ENCODE peak calls at places on chromosomes 6 and 20, in four cellular contexts. E is heart left ventricle, S is ascending aorta, G is OCI-LY7. W is an unnamed sample. For H3K36me3, the result is how much of the 10 kb centered on the place peaks cover.

GRCh38 chr6:350371-350770 is 41.2 kb upstream of the IRF4 start:
- DNase-seq in E (no peak), S (no peak), G (no peak), W (no peak)

GRCh38 chr6:105902401-105903031 is 183.6 kb upstream of the PRDM1 start:
- DNase-seq in E (no peak), S (no peak), G (peak), W (no peak)

GRCh38 chr6:80196914-80197313 is 90.4 kb downstream of the BCKDHB start:
- DNase-seq in E (no peak), S (no peak), G (no peak), W (no peak)

GRCh38 chr20:5973172-5973571 is 22.7 kb downstream of the MCM8 start:
- DNase-seq in E (no peak), S (no peak), G (no peak), W (no peak)

GRCh38 chr6:15500901-15501805 is 161.7 kb downstream of the DTNBP1 start:
- DNase-seq in E (no peak), S (no peak), G (no peak), W (no peak)

GRCh38 chr6:157632821-157633220 is 190.2 kb upstream of the SNX9 start:
- DNase-seq in E (no peak), S (no peak), G (no peak), W (no peak)

GRCh38 chr20:18712877-18713276 is 100.7 kb upstream of the SCP2D1 start:
- DNase-seq in E (no peak), S (no peak), G (no peak), W (no peak)

GRCh38 chr6:71529769-71530168 is 241.2 kb downstream of the OGFRL1 start:
- DNase-seq in E (no peak), S (no peak), G (no peak), W (no peak)

GRCh38 chr20:54085425-54085824 is 15.0 kb upstream of the BCAS1 start:
- DNase-seq in E (no peak), S (no peak), G (no peak), W (no peak)

GRCh38 chr6:101083533-101084172 is 202.5 kb upstream of the ASCC3 start:
- DNase-seq in E (no peak), S (no peak), G (no peak), W (no peak)

GRCh38 chr6:10305740-10306423 is 109.0 kb downstream of the TFAP2A start:
- DNase-seq in E (no peak), S (no peak), G (no peak), W (no peak)

GRCh38 chr20:41512624-41513023 is 105.6 kb downstream of the CHD6 start:
- DNase-seq in E (no peak), S (no peak), G (no peak), W (no peak)

GRCh38 chr20:4243071-4243470 is 227.7 kb upstream of the RNF24 start:
- DNase-seq in E (no peak), S (no peak), G (no peak), W (no peak)

GRCh38 chr20:49938173-49939163 is 2.3 kb downstream of the RNF114 start:
- DNase-seq in E (peak), S (no peak), G (no peak), W (no peak)

GRCh38 chr20:57361517-57361916 is 10.5 kb downstream of the RAE1 start:
- DNase-seq in E (no peak), S (no peak), G (no peak), W (no peak)

GRCh38 chr6:8858854-8859257 is 423.5 kb upstream of the SLC35B3 start:
- DNase-seq in E (peak), S (no peak), G (no peak), W (no peak)

GRCh38 chr20:13953227-13953626 is 37.2 kb downstream of the SEL1L2 start:
- DNase-seq in E (no peak), S (no peak), G (no peak), W (no peak)
- TF ChIP-seq CTCF in E (no peak), S (no peak), G (peak), W (no peak)

GRCh38 chr6:17418281-17419188 is 25.1 kb downstream of the CAP2 start:
- DNase-seq in E (no peak), S (no peak), G (no peak), W (no peak)

GRCh38 chr6:17419189-17419575 is 25.8 kb downstream of the CAP2 start:
- DNase-seq in E (no peak), S (no peak), G (no peak), W (no peak)

GRCh38 chr6:17421406-17421805 is 28.0 kb downstream of the CAP2 start:
- DNase-seq in E (no peak), S (no peak), G (no peak), W (no peak)

GRCh38 chr6:17413313-17413750 is 19.9 kb downstream of the CAP2 start:
- DNase-seq in E (no peak), S (no peak), G (no peak), W (no peak)

GRCh38 chr6:17417817-17418216 is 24.4 kb downstream of the CAP2 start:
- DNase-seq in E (no peak), S (no peak), G (no peak), W (no peak)
- H3K27ac ChIP-seq in E (peak), S (peak), G (no peak), W (peak)

DNA sequence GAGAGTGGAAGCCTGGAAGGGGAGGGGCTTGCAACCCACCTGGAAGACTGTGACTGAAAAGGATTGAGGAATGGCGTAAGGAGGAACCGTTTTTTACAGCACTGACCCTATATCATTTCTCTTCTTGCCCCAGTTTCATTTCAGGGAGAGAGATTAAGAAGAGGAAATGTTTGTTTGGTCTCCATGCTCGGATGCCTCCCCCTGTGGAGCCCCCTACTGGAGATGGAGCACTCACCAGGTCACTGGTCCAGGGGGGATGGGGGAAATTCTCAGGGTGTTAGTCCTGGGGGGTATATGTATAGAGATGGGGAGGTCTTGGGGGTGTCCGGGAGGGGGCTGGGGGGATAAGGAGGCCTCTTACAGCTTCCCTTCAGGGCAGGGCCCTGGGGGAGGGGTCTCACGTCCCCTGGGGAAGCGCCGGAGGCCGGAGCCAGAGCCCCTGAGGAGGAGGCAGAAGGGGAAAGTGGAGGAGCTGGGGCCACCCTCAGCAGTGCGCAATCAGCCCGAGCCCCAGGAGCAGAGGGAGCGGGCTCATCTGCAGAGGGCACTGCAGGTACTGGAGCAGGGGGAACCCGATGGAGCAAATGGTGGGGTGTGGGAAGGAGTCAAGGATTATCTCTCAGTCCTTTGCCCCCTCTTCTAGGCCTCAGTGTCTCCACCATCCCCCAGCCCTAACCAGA is 3.2 kb downstream of the CUTA start:
- DNase-seq in E (no peak), S (no peak), G (peak), W (no peak)
- H3K36me3 ChIP-seq in E (under half), S (under half), G (under half), W (under half)

GRCh38 chr6:133184798-133185380 is 56.3 kb upstream of the EYA4 start:
- DNase-seq in E (no peak), S (no peak), G (peak), W (no peak)
- TF ChIP-seq CTCF in E (peak), S (peak), G (peak), W (no peak)

DNA sequence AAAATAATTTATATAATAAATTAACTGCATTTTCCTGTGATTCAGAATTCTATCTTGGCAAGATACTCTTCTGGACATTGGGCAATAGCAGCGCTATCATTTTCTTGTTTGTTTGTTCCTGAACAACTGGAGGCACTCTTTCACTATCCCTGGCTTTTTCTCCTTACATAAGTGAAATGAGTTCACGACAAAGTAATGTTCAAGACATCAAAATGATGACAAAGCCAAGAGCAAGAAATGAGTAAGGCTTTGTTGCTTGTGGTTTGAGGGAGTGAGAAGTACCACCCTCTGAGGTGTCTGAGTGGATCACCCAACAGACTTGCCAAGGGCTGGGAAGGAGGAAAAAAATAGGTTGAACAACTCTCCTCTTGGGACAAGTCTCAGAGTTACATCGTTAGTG is 466.6 kb upstream of the JAG1 start:
- DNase-seq in E (no peak), S (no peak), G (no peak), W (no peak)
- H3K27ac ChIP-seq in E (no peak), S (no peak), G (no peak), W (no peak)

DNA sequence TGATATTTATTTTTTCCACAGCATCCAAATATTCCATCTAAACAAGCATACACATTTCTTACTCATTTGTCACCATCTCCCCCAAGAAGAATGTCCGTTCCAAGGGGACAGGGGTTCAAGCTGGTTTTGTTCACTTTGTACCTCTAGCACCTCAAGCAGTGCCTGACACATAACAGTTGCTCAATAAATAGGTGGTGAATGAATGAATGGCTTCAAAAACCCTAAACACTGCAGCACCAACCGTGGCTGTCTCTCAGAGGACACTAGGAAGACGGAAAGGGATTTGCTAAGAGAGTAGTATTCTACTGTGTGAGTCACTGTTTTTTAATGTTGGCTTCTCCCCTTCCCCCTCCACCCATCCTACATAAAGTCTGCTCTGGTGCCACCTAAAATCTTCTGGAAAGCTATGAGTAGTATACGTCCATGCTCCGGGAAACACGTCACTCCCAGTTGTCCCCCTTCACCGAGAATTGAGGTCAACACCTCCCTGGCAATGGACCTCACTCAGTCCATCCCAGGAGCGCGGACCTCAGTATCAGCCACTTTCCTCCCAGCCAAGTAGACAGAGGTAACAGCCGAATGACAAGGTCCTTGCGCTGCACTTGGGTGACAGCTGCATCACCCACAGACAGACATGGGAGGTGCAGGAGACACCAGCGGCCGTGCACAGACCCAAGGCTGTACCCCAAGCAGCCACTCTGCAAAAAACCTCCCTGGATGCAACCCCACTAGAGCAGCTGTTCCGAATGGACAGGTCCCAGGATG is 107.4 kb downstream of the PREX1 start:
- DNase-seq in E (no peak), S (no peak), G (no peak), W (no peak)
- H3K36me3 ChIP-seq in E (under half), S (under half), G (under half), W (under half)

GRCh38 chr6:160048471-160048870 is 73.1 kb upstream of the SLC22A1 start:
- DNase-seq in E (no peak), S (no peak), G (no peak), W (no peak)
- TF ChIP-seq CTCF in E (no peak), S (no peak), G (no peak), W (no peak)

DNA sequence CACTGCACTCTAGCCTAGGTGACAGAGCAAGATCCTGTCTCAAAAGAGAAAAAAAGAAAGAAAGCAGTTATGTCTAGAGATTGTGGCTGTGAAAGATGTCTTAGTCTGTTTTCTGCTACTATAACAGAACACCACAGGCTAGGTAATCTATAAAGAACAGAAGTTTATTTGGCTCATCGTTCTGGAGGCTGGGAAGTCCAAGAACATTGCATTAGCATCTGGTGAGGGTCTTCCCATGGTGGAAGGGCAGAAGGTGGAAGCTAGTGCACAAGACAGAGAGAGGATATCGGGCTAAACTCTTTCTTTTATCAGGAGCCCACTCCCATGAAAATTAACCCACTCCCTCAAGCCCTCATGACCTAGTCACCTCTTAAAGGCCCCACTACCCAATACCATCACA is 16.2 kb upstream of the RALY start:
- DNase-seq in E (no peak), S (no peak), G (no peak), W (no peak)
- H3K27ac ChIP-seq in E (no peak), S (no peak), G (no peak), W (no peak)

GRCh38 chr20:62646851-62647520 is 4.7 kb downstream of the SLCO4A1 start:
- DNase-seq in E (peak), S (no peak), G (peak), W (no peak)
- H3K36me3 ChIP-seq in E (under half), S (under half), G (half or more), W (under half)

W was measured in lung.